ENCODE peak calls at places on chromosomes 12 and 14, in six cellular contexts. One of them, this sample, is unnamed. For H3K4me1, the result is how much of the 10 kb centered on the place peaks cover.

GRCh38 chr12:45216297-45216982 is 545 bp downstream of the ANO6 start:
- DNase-seq in IMR-90: peak
- DNase-seq in tibial artery: peak
- DNase-seq in thoracic aorta: no peak
- DNase-seq in lung: peak
- DNase-seq in A673: peak
- DNase-seq in this sample: peak

GRCh38 chr12:70070494-70071007 is 172.7 kb upstream of the CNOT2 start:
- DNase-seq in thoracic aorta: no peak
- DNase-seq in A673: peak
- DNase-seq in IMR-90: no peak
- DNase-seq in lung: no peak
- DNase-seq in tibial artery: no peak
- DNase-seq in this sample: no peak

GRCh38 chr14:67536087-67536486 is 3.0 kb downstream of the PLEKHH1 start:
- DNase-seq in IMR-90: no peak
- DNase-seq in thoracic aorta: no peak
- DNase-seq in tibial artery: no peak
- DNase-seq in lung: no peak
- DNase-seq in A673: no peak
- DNase-seq in this sample: no peak

GRCh38 chr12:123065666-123066457 is 85.0 kb downstream of the PITPNM2 start:
- DNase-seq in thoracic aorta: no peak
- DNase-seq in tibial artery: no peak
- DNase-seq in IMR-90: no peak
- DNase-seq in lung: no peak
- DNase-seq in A673: no peak
- DNase-seq in this sample: peak

GRCh38 chr12:9345163-9345562 is 137.0 kb upstream of the PZP start:
- DNase-seq in tibial artery: no peak
- DNase-seq in A673: no peak
- DNase-seq in thoracic aorta: no peak
- DNase-seq in lung: no peak
- DNase-seq in IMR-90: no peak
- DNase-seq in this sample: no peak

GRCh38 chr14:60343571-60344071 is 94.6 kb downstream of the PPM1A start:
- DNase-seq in lung: no peak
- DNase-seq in thoracic aorta: no peak
- DNase-seq in tibial artery: no peak
- DNase-seq in IMR-90: no peak
- DNase-seq in A673: no peak
- DNase-seq in this sample: no peak

GRCh38 chr12:46950116-46950515 is 124.3 kb upstream of the SLC38A4 start:
- DNase-seq in A673: peak
- DNase-seq in thoracic aorta: no peak
- DNase-seq in IMR-90: no peak
- DNase-seq in lung: no peak
- DNase-seq in tibial artery: no peak
- DNase-seq in this sample: no peak

GRCh38 chr12:79935624-79936040 is 735 bp upstream of the PPP1R12A start:
- DNase-seq in lung: no peak
- DNase-seq in IMR-90: peak
- DNase-seq in thoracic aorta: no peak
- DNase-seq in A673: peak
- DNase-seq in tibial artery: no peak
- DNase-seq in this sample: no peak

GRCh38 chr14:39175445-39176262 is 600 bp downstream of the PNN start:
- DNase-seq in IMR-90: peak
- DNase-seq in A673: peak
- DNase-seq in thoracic aorta: no peak
- DNase-seq in tibial artery: no peak
- DNase-seq in lung: peak
- DNase-seq in this sample: no peak

GRCh38 chr12:122944588-122944987 is 21.7 kb downstream of the ABCB9 start:
- DNase-seq in thoracic aorta: no peak
- DNase-seq in A673: no peak
- DNase-seq in tibial artery: no peak
- DNase-seq in lung: no peak
- DNase-seq in IMR-90: peak
- DNase-seq in this sample: no peak

GRCh38 chr14:38127784-38128183 is 79.9 kb upstream of the SSTR1 start:
- DNase-seq in lung: no peak
- DNase-seq in A673: no peak
- DNase-seq in tibial artery: no peak
- DNase-seq in IMR-90: peak
- DNase-seq in thoracic aorta: no peak
- DNase-seq in this sample: no peak

GRCh38 chr12:131783915-131784541 is 44.2 kb upstream of the MMP17 start:
- DNase-seq in IMR-90: peak
- DNase-seq in A673: peak
- DNase-seq in lung: no peak
- DNase-seq in thoracic aorta: no peak
- DNase-seq in tibial artery: no peak
- DNase-seq in this sample: peak

GRCh38 chr12:96236221-96236822 is 42.1 kb downstream of the ELK3 start:
- DNase-seq in lung: no peak
- DNase-seq in A673: no peak
- DNase-seq in thoracic aorta: no peak
- DNase-seq in IMR-90: peak
- DNase-seq in tibial artery: peak
- DNase-seq in this sample: no peak

GRCh38 chr12:96502477-96502876 is 13.1 kb downstream of the CFAP54 start:
- DNase-seq in A673: no peak
- DNase-seq in lung: no peak
- DNase-seq in tibial artery: no peak
- DNase-seq in thoracic aorta: no peak
- DNase-seq in IMR-90: no peak
- DNase-seq in this sample: no peak

GRCh38 chr14:105503296-105503640 is 12.2 kb downstream of the TEDC1 start:
- DNase-seq in tibial artery: no peak
- DNase-seq in lung: no peak
- DNase-seq in thoracic aorta: no peak
- DNase-seq in IMR-90: no peak
- DNase-seq in A673: no peak
- DNase-seq in this sample: no peak

GRCh38 chr14:38185661-38186060 is 22.0 kb upstream of the SSTR1 start:
- DNase-seq in A673: no peak
- DNase-seq in IMR-90: no peak
- DNase-seq in thoracic aorta: no peak
- DNase-seq in tibial artery: no peak
- DNase-seq in lung: no peak
- DNase-seq in this sample: no peak

GRCh38 chr12:105235299-105235746 is 651 bp downstream of the APPL2 start:
- DNase-seq in tibial artery: no peak
- DNase-seq in thoracic aorta: no peak
- DNase-seq in lung: no peak
- DNase-seq in A673: no peak
- DNase-seq in IMR-90: peak
- DNase-seq in this sample: no peak

GRCh38 chr12:66087365-66087943 is 43.1 kb downstream of the LLPH start:
- DNase-seq in lung: peak
- DNase-seq in A673: peak
- DNase-seq in thoracic aorta: peak
- DNase-seq in tibial artery: peak
- DNase-seq in IMR-90: peak
- DNase-seq in this sample: peak

GRCh38 chr12:84772281-84772680 is 140.3 kb downstream of the SLC6A15 start:
- DNase-seq in IMR-90: peak
- DNase-seq in lung: no peak
- DNase-seq in thoracic aorta: no peak
- DNase-seq in tibial artery: no peak
- DNase-seq in A673: no peak
- DNase-seq in this sample: no peak

GRCh38 chr12:113903381-113903863 is 62.7 kb downstream of the RBM19 start:
- DNase-seq in A673: no peak
- DNase-seq in lung: no peak
- DNase-seq in thoracic aorta: no peak
- DNase-seq in IMR-90: peak
- DNase-seq in tibial artery: no peak
- DNase-seq in this sample: no peak

DNA sequence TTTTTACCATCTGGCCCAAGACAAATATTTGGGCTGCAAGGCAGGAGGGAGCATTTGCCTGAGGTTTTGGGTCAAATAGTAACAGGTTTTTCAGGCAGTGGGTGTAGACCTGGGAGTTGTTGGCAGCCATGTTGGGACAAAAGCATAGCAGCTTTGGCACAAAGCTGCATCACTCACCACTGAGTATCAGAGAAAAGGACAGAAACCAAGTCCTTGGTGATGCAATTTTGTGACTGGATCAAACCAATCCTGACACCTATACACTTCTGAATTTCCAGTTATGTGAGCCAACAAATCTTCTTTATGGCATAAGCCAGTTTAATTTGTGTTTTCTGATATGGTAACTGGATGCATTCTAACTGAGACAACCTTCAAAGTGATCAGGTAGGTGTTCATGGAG is 144.8 kb upstream of the KRR1 start:
- DNase-seq in lung: no peak
- DNase-seq in IMR-90: no peak
- DNase-seq in A673: no peak
- DNase-seq in tibial artery: no peak
- DNase-seq in thoracic aorta: no peak
- DNase-seq in this sample: no peak
- H3K4me1 ChIP-seq in lung: under half
- H3K4me1 ChIP-seq in IMR-90: under half
- H3K4me1 ChIP-seq in A673: under half
- H3K4me1 ChIP-seq in tibial artery: under half
- H3K4me1 ChIP-seq in thoracic aorta: under half
- H3K4me1 ChIP-seq in this sample: under half

GRCh38 chr14:99077076-99077843 is 194.7 kb downstream of the BCL11B start:
- DNase-seq in A673: no peak
- DNase-seq in IMR-90: no peak
- DNase-seq in tibial artery: no peak
- DNase-seq in thoracic aorta: no peak
- DNase-seq in lung: no peak
- DNase-seq in this sample: no peak
- TF ChIP-seq CTCF in A673: no peak
- TF ChIP-seq CTCF in IMR-90: no peak
- TF ChIP-seq CTCF in tibial artery: no peak
- TF ChIP-seq CTCF in thoracic aorta: no peak
- TF ChIP-seq CTCF in lung: no peak
- TF ChIP-seq CTCF in this sample: no peak

DNA sequence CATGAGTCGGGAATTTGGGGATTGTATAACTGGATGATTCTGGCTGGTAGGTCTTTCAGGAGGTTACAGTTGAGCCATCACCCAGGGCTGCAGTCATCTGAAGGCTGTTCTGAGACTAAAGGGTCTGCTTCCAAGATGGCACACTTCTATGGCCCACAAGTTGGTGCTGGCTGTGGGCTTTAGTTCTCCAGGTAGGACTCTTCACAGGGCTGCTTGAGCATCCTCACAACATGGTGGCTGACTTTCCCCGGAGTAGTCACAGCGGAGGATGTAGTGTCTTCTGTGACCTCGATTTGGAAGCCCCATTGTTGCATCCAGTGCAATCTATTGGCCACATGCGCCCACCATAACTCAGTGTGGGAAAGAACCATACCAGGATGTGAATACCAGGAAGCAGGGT is 14.4 kb downstream of the PHETA1 start:
- DNase-seq in thoracic aorta: no peak
- DNase-seq in IMR-90: no peak
- DNase-seq in tibial artery: no peak
- DNase-seq in lung: no peak
- DNase-seq in A673: no peak
- DNase-seq in this sample: no peak
- H3K4me1 ChIP-seq in thoracic aorta: under half
- H3K4me1 ChIP-seq in IMR-90: under half
- H3K4me1 ChIP-seq in tibial artery: under half
- H3K4me1 ChIP-seq in lung: under half
- H3K4me1 ChIP-seq in A673: under half
- H3K4me1 ChIP-seq in this sample: under half

GRCh38 chr12:124363376-124363965 is 68.6 kb downstream of the RFLNA start:
- DNase-seq in tibial artery: no peak
- DNase-seq in lung: no peak
- DNase-seq in IMR-90: no peak
- DNase-seq in A673: no peak
- DNase-seq in thoracic aorta: no peak
- DNase-seq in this sample: no peak
- TF ChIP-seq CTCF in tibial artery: no peak
- TF ChIP-seq CTCF in lung: no peak
- TF ChIP-seq CTCF in IMR-90: no peak
- TF ChIP-seq CTCF in A673: no peak
- TF ChIP-seq CTCF in thoracic aorta: no peak
- TF ChIP-seq CTCF in this sample: no peak

DNA sequence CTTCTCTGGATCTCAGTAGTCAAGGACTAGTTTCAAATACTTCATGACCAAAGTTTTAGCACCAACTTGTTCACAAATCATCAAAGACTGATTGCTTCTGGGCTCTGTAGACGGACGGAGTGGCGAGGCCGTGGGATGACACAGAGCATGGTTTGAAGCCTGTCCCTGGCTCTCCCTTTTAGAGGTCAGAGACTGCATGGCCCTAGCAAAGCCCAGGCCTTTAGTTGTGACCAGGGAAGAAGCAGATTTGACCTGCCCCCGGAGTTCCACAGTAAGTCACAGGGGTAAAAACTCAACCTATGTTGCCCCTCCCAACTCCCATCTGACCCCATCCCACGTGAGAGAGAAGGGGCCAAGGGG is 90.4 kb downstream of the SYNE3 start:
- DNase-seq in IMR-90: no peak
- DNase-seq in A673: no peak
- DNase-seq in lung: no peak
- DNase-seq in thoracic aorta: no peak
- DNase-seq in tibial artery: no peak
- DNase-seq in this sample: no peak
- H3K4me1 ChIP-seq in IMR-90: under half
- H3K4me1 ChIP-seq in A673: under half
- H3K4me1 ChIP-seq in lung: under half
- H3K4me1 ChIP-seq in thoracic aorta: under half
- H3K4me1 ChIP-seq in tibial artery: under half
- H3K4me1 ChIP-seq in this sample: under half

GRCh38 chr14:71722885-71723284 is 209.3 kb upstream of the RGS6 start:
- DNase-seq in thoracic aorta: no peak
- DNase-seq in tibial artery: no peak
- DNase-seq in lung: no peak
- DNase-seq in A673: no peak
- DNase-seq in IMR-90: no peak
- DNase-seq in this sample: no peak
- TF ChIP-seq CTCF in thoracic aorta: no peak
- TF ChIP-seq CTCF in tibial artery: no peak
- TF ChIP-seq CTCF in lung: no peak
- TF ChIP-seq CTCF in A673: no peak
- TF ChIP-seq CTCF in IMR-90: no peak
- TF ChIP-seq CTCF in this sample: no peak

GRCh38 chr14:103540816-103541493 is 12.0 kb downstream of the TRMT61A start:
- DNase-seq in tibial artery: no peak
- DNase-seq in A673: no peak
- DNase-seq in thoracic aorta: no peak
- DNase-seq in IMR-90: no peak
- DNase-seq in lung: no peak
- DNase-seq in this sample: no peak
- H3K4me1 ChIP-seq in tibial artery: under half
- H3K4me1 ChIP-seq in A673: under half
- H3K4me1 ChIP-seq in thoracic aorta: half or more
- H3K4me1 ChIP-seq in IMR-90: under half
- H3K4me1 ChIP-seq in lung: under half
- H3K4me1 ChIP-seq in this sample: under half

This sample was measured in gastrocnemius medialis.